ENCODE peak calls at places on chromosomes 6 and 20, in five cellular contexts. One of them, this sample, is unnamed.
A peak's percentile ranks its signal among the peaks of the same experiment; 100 is the strongest.

GRCh38 chr6:167778497-167779122 is 48.1 kb upstream of the AFDN start:
- DNase-seq in A549: no peak
- DNase-seq in left ventricle myocardium inferior: no peak
- DNase-seq in heart left ventricle: no peak
- DNase-seq in tibial nerve: no peak
- DNase-seq in this sample: no peak

GRCh38 chr6:56732517-56732916 is 89.8 kb upstream of the DST start:
- DNase-seq in A549: no peak
- DNase-seq in left ventricle myocardium inferior: no peak
- DNase-seq in heart left ventricle: no peak
- DNase-seq in tibial nerve: no peak
- DNase-seq in this sample: no peak

GRCh38 chr20:38060536-38060935 is 27.0 kb downstream of the RPRD1B start:
- DNase-seq in A549: no peak
- DNase-seq in left ventricle myocardium inferior: no peak
- DNase-seq in heart left ventricle: no peak
- DNase-seq in tibial nerve: no peak
- DNase-seq in this sample: no peak

GRCh38 chr6:102402635-102403329 is 1009.3 kb downstream of the GRIK2 start:
- DNase-seq in A549: no peak
- DNase-seq in left ventricle myocardium inferior: no peak
- DNase-seq in heart left ventricle: no peak
- DNase-seq in tibial nerve: no peak
- DNase-seq in this sample: no peak

GRCh38 chr6:136551103-136551502 is 881 bp upstream of the MAP7 start:
- DNase-seq in A549: no peak
- DNase-seq in left ventricle myocardium inferior: no peak
- DNase-seq in heart left ventricle: no peak
- DNase-seq in tibial nerve: no peak
- DNase-seq in this sample: peak; percentile 57

GRCh38 chr20:33852971-33853813 is 42.0 kb downstream of the CHMP4B start:
- DNase-seq in A549: no peak
- DNase-seq in left ventricle myocardium inferior: no peak
- DNase-seq in heart left ventricle: no peak
- DNase-seq in tibial nerve: no peak
- DNase-seq in this sample: no peak

GRCh38 chr20:63377256-63378114 is 16.3 kb upstream of the CHRNA4 start:
- DNase-seq in A549: no peak
- DNase-seq in left ventricle myocardium inferior: no peak
- DNase-seq in heart left ventricle: no peak
- DNase-seq in tibial nerve: no peak
- DNase-seq in this sample: no peak

GRCh38 chr20:50346372-50347347 is 156.0 kb downstream of the CEBPB start:
- DNase-seq in A549: no peak
- DNase-seq in left ventricle myocardium inferior: peak; percentile 92
- DNase-seq in heart left ventricle: peak; percentile 89
- DNase-seq in tibial nerve: peak; percentile 83
- DNase-seq in this sample: peak; percentile 84

GRCh38 chr20:4681971-4682370 is 39.7 kb upstream of the PRND start:
- DNase-seq in A549: no peak
- DNase-seq in left ventricle myocardium inferior: no peak
- DNase-seq in heart left ventricle: no peak
- DNase-seq in tibial nerve: no peak
- DNase-seq in this sample: no peak

GRCh38 chr20:3371757-3372156 is 35.7 kb downstream of the DNAAF9 start:
- DNase-seq in A549: no peak
- DNase-seq in left ventricle myocardium inferior: no peak
- DNase-seq in heart left ventricle: no peak
- DNase-seq in tibial nerve: no peak
- DNase-seq in this sample: no peak

GRCh38 chr6:161353208-161353613 is 79.3 kb upstream of the AGPAT4 start:
- DNase-seq in A549: peak; percentile 12
- DNase-seq in left ventricle myocardium inferior: no peak
- DNase-seq in heart left ventricle: no peak
- DNase-seq in tibial nerve: no peak
- DNase-seq in this sample: peak; percentile 59

GRCh38 chr6:9456241-9456658 is 958.6 kb downstream of the TFAP2A start:
- DNase-seq in A549: no peak
- DNase-seq in left ventricle myocardium inferior: no peak
- DNase-seq in heart left ventricle: no peak
- DNase-seq in tibial nerve: no peak
- DNase-seq in this sample: no peak

GRCh38 chr6:156729248-156729647 is 47.9 kb upstream of the ARID1B start:
- DNase-seq in A549: no peak
- DNase-seq in left ventricle myocardium inferior: no peak
- DNase-seq in heart left ventricle: no peak
- DNase-seq in tibial nerve: no peak
- DNase-seq in this sample: no peak

GRCh38 chr6:158867381-158868121 is 48.4 kb upstream of the EZR start:
- DNase-seq in A549: no peak
- DNase-seq in left ventricle myocardium inferior: no peak
- DNase-seq in heart left ventricle: no peak
- DNase-seq in tibial nerve: no peak
- DNase-seq in this sample: no peak

GRCh38 chr6:109662192-109662591 is 28.8 kb downstream of the AK9 start:
- DNase-seq in A549: no peak
- DNase-seq in left ventricle myocardium inferior: no peak
- DNase-seq in heart left ventricle: no peak
- DNase-seq in tibial nerve: no peak
- DNase-seq in this sample: no peak

GRCh38 chr20:11935754-11936551 is 18.3 kb downstream of the BTBD3 start:
- DNase-seq in A549: no peak
- DNase-seq in left ventricle myocardium inferior: no peak
- DNase-seq in heart left ventricle: no peak
- DNase-seq in tibial nerve: no peak
- DNase-seq in this sample: no peak

GRCh38 chr6:169959129-169960002 is 207.9 kb downstream of the ERMARD start:
- DNase-seq in A549: no peak
- DNase-seq in left ventricle myocardium inferior: no peak
- DNase-seq in heart left ventricle: no peak
- DNase-seq in tibial nerve: no peak
- DNase-seq in this sample: no peak

GRCh38 chr20:32231847-32232246 is 24.2 kb downstream of the POFUT1 start:
- DNase-seq in A549: no peak
- DNase-seq in left ventricle myocardium inferior: no peak
- DNase-seq in heart left ventricle: no peak
- DNase-seq in tibial nerve: no peak
- DNase-seq in this sample: no peak

GRCh38 chr20:9072741-9073310 is 3.9 kb downstream of the PLCB4 start:
- DNase-seq in A549: no peak
- DNase-seq in left ventricle myocardium inferior: no peak
- DNase-seq in heart left ventricle: no peak
- DNase-seq in tibial nerve: no peak
- DNase-seq in this sample: no peak

GRCh38 chr20:52047811-52048302 is 143.7 kb downstream of the ZFP64 start:
- DNase-seq in A549: no peak
- DNase-seq in left ventricle myocardium inferior: no peak
- DNase-seq in heart left ventricle: no peak
- DNase-seq in tibial nerve: no peak
- DNase-seq in this sample: no peak

GRCh38 chr20:49385471-49385870 is 97.0 kb downstream of the KCNB1 start:
- DNase-seq in A549: no peak
- DNase-seq in left ventricle myocardium inferior: no peak
- DNase-seq in heart left ventricle: no peak
- DNase-seq in tibial nerve: no peak
- DNase-seq in this sample: peak; percentile 67

GRCh38 chr6:144343736-144344428 is 58.7 kb downstream of the UTRN start:
- DNase-seq in A549: no peak
- DNase-seq in left ventricle myocardium inferior: no peak
- DNase-seq in heart left ventricle: no peak
- DNase-seq in tibial nerve: no peak
- DNase-seq in this sample: no peak

GRCh38 chr6:2168480-2168879 is 76.9 kb downstream of the GMDS start:
- DNase-seq in A549: no peak
- DNase-seq in left ventricle myocardium inferior: no peak
- DNase-seq in heart left ventricle: no peak
- DNase-seq in tibial nerve: no peak
- DNase-seq in this sample: no peak

GRCh38 chr20:4919047-4919704 is 82.1 kb downstream of the SLC23A2 start:
- DNase-seq in A549: no peak
- DNase-seq in left ventricle myocardium inferior: no peak
- DNase-seq in heart left ventricle: no peak
- DNase-seq in tibial nerve: no peak
- DNase-seq in this sample: no peak

GRCh38 chr20:38167851-38168760 is 3.0 kb upstream of the TGM2 start:
- DNase-seq in A549: peak; percentile 57
- DNase-seq in left ventricle myocardium inferior: peak; percentile 78
- DNase-seq in heart left ventricle: peak; percentile 83
- DNase-seq in tibial nerve: peak; percentile 30
- DNase-seq in this sample: no peak

GRCh38 chr6:117930645-117931044 is 23.6 kb downstream of the SLC35F1 start:
- DNase-seq in A549: no peak
- DNase-seq in left ventricle myocardium inferior: no peak
- DNase-seq in heart left ventricle: no peak
- DNase-seq in tibial nerve: no peak
- DNase-seq in this sample: no peak

GRCh38 chr6:25142506-25142905 is 136.7 kb upstream of the CARMIL1 start:
- DNase-seq in A549: no peak
- DNase-seq in left ventricle myocardium inferior: no peak
- DNase-seq in heart left ventricle: no peak
- DNase-seq in tibial nerve: no peak
- DNase-seq in this sample: no peak

GRCh38 chr6:25138697-25139051 is 140.5 kb upstream of the CARMIL1 start:
- DNase-seq in A549: no peak
- DNase-seq in left ventricle myocardium inferior: no peak
- DNase-seq in heart left ventricle: no peak
- DNase-seq in tibial nerve: no peak
- DNase-seq in this sample: no peak

GRCh38 chr6:25136879-25137278 is 142.3 kb upstream of the CARMIL1 start:
- DNase-seq in A549: no peak
- DNase-seq in left ventricle myocardium inferior: no peak
- DNase-seq in heart left ventricle: no peak
- DNase-seq in tibial nerve: peak; percentile 23
- DNase-seq in this sample: no peak

GRCh38 chr6:25137497-25137896 is 141.7 kb upstream of the CARMIL1 start:
- DNase-seq in A549: no peak
- DNase-seq in left ventricle myocardium inferior: no peak
- DNase-seq in heart left ventricle: no peak
- DNase-seq in tibial nerve: no peak
- DNase-seq in this sample: no peak

DNA sequence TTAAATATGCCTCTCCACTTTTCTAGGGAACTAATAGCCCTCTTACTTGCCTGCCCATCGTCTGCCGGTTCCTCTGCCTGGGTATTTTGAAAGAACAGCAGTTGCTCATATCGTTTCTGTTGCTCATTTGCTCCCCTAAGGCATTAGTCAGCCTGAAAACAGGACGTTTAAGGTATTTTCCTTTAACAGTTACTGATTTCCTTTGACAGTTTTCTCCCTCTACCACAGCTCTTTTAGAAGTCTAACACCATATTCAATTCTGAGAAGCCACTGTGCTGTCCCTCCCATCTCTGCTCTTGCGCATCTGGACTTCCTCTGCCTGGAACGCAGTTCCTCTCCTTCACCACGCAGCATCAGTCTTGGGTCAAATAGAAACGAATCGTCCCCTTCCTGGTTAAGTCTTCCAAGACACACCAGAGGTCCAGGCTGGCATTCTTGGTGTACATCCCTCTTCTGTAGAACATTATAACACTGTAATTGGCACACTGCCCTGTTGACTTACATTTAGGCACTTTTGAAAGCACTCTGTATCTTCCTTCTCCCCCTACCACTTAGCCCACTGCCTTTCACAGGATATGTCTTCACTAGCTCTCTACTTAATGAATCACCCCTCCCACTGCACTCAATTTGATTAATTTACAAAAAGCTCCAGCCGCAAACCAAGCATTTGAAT is 141.0 kb upstream of the CARMIL1 start:
- DNase-seq in A549: peak; percentile 38
- DNase-seq in left ventricle myocardium inferior: peak; percentile 38
- DNase-seq in heart left ventricle: no peak
- DNase-seq in tibial nerve: peak; percentile 69
- DNase-seq in this sample: no peak
- TF ChIP-seq CTCF in A549: peak; percentile 8
- TF ChIP-seq CTCF in left ventricle myocardium inferior: peak; percentile 47
- TF ChIP-seq CTCF in heart left ventricle: peak; percentile 8
- TF ChIP-seq CTCF in tibial nerve: no peak
- TF ChIP-seq CTCF in this sample: no peak

GRCh38 chr6:43761666-43762409 is 8.2 kb upstream of the VEGFA start:
- DNase-seq in A549: no peak
- DNase-seq in left ventricle myocardium inferior: no peak
- DNase-seq in heart left ventricle: no peak
- DNase-seq in tibial nerve: no peak
- DNase-seq in this sample: no peak
- H3K4me1 ChIP-seq in A549: no peaks in the 10 kb centered on the region
- H3K4me1 ChIP-seq in left ventricle myocardium inferior: peaks cover 3% of the 10 kb centered on the region
- H3K4me1 ChIP-seq in heart left ventricle: no peaks in the 10 kb centered on the region
- H3K4me1 ChIP-seq in tibial nerve: no peaks in the 10 kb centered on the region
- H3K4me1 ChIP-seq in this sample: no peaks in the 10 kb centered on the region

DNA sequence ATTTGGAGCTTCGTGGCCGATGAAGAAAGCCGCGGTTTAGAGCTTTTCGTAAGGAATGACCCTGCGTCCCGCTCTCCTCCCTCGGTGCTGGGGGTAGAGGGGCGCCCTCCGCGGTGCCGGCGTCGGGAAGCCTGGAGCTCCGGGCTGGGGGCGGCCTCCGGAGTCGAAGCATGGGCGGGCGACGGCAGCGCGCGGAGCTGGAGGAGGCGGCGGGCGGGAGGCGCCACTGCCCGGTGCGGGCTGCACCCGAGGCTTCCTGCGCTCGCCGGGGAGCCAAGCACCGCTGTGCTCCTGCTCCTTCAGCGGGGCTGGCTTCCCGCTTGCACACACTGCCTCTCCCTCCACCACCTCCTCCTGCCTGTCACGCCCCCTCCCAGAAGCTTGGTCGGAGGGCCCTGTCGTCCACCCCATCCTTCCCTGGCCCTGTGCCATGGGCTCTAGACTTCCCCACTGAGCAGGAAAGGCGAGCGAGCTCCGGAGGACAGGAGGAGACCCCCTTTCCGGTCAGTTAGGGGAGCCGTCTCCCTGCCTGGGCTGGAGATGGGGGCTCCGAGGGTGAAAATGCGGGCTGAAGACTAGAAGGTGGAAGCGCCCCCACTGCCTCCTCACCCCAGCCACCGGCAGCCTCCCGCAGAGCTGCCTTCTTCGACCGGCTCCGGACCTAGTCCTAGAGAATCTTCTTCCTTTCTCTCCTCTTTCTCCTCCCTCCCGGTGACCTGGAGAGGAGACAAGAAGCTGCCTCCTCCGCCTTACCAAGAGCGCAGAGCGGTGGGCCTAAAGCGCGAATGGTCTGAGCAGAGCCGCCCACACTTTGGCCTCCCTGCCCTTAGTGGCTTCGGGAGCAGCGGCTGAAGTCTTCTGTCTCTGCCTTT is 1.8 kb downstream of the CDH4 start:
- DNase-seq in A549: peak; percentile 18
- DNase-seq in left ventricle myocardium inferior: no peak
- DNase-seq in heart left ventricle: no peak
- DNase-seq in tibial nerve: no peak
- DNase-seq in this sample: peak; percentile 22
- TF ChIP-seq CTCF in A549: no peak
- TF ChIP-seq CTCF in left ventricle myocardium inferior: no peak
- TF ChIP-seq CTCF in heart left ventricle: no peak
- TF ChIP-seq CTCF in tibial nerve: no peak
- TF ChIP-seq CTCF in this sample: no peak

DNA sequence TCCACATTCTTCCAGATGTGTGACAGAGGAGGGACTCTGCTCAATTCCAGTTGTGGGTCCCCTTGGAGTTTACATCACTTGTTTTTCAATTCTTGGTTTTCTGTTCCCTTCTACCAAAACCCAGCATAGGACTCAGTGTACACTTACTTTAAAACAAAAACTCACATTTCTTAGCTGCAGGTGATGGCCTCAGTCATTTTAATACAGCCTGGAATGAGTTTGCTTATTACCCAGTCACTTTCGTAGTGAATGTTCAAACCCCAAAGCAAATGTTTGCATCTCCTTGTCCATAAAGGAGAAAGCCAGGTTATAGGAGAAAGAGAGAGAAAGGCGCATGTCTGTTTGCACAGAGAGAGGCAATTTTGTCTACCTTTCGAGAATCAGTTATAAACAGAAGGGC is 27.4 kb upstream of the PI16 start:
- DNase-seq in A549: no peak
- DNase-seq in left ventricle myocardium inferior: no peak
- DNase-seq in heart left ventricle: no peak
- DNase-seq in tibial nerve: no peak
- DNase-seq in this sample: no peak
- H3K4me1 ChIP-seq in A549: no peaks in the 10 kb centered on the region
- H3K4me1 ChIP-seq in left ventricle myocardium inferior: peaks cover 37% of the 10 kb centered on the region
- H3K4me1 ChIP-seq in heart left ventricle: peaks cover 15% of the 10 kb centered on the region
- H3K4me1 ChIP-seq in tibial nerve: peaks cover 41% of the 10 kb centered on the region
- H3K4me1 ChIP-seq in this sample: peaks cover 16% of the 10 kb centered on the region

This sample was measured in BE2C.